ENCODE peak calls at places on chromosomes 6 and 20, in seven cellular contexts. One of them, this sample, is unnamed.

GRCh38 chr6:137775192-137775591 is 91.9 kb upstream of the TNFAIP3 start:
- DNase-seq in breast epithelium: no peak
- DNase-seq in sigmoid colon: no peak
- DNase-seq in OCI-LY7: no peak
- DNase-seq in heart right ventricle: no peak
- DNase-seq in lower lobe of right lung: no peak
- DNase-seq in endodermal cell: no peak
- DNase-seq in this sample: no peak

GRCh38 chr6:166834049-166834448 is 122.3 kb downstream of the RNASET2 start:
- DNase-seq in OCI-LY7: no peak
- DNase-seq in heart right ventricle: no peak
- DNase-seq in lower lobe of right lung: no peak
- DNase-seq in breast epithelium: no peak
- DNase-seq in sigmoid colon: no peak
- DNase-seq in endodermal cell: no peak
- DNase-seq in this sample: no peak

GRCh38 chr6:83861077-83861476 is 1.6 kb downstream of the CYB5R4 start:
- DNase-seq in heart right ventricle: no peak
- DNase-seq in lower lobe of right lung: no peak
- DNase-seq in sigmoid colon: no peak
- DNase-seq in OCI-LY7: no peak
- DNase-seq in breast epithelium: no peak
- DNase-seq in endodermal cell: no peak
- DNase-seq in this sample: no peak

GRCh38 chr6:39339111-39339510 is 16.6 kb upstream of the KCNK16 start:
- DNase-seq in lower lobe of right lung: no peak
- DNase-seq in endodermal cell: no peak
- DNase-seq in OCI-LY7: no peak
- DNase-seq in sigmoid colon: no peak
- DNase-seq in heart right ventricle: no peak
- DNase-seq in breast epithelium: no peak
- DNase-seq in this sample: no peak

GRCh38 chr6:168301648-168302398 is 17.8 kb downstream of the DACT2 start:
- DNase-seq in lower lobe of right lung: no peak
- DNase-seq in heart right ventricle: no peak
- DNase-seq in OCI-LY7: no peak
- DNase-seq in endodermal cell: peak; percentile 89
- DNase-seq in breast epithelium: no peak
- DNase-seq in sigmoid colon: no peak
- DNase-seq in this sample: peak; percentile 49

GRCh38 chr6:126891158-126891557 is 227.3 kb upstream of the RSPO3 start:
- DNase-seq in heart right ventricle: no peak
- DNase-seq in lower lobe of right lung: no peak
- DNase-seq in sigmoid colon: no peak
- DNase-seq in endodermal cell: no peak
- DNase-seq in breast epithelium: no peak
- DNase-seq in OCI-LY7: no peak
- DNase-seq in this sample: no peak

GRCh38 chr6:17703256-17703694 is 3.5 kb downstream of the NUP153 start:
- DNase-seq in lower lobe of right lung: no peak
- DNase-seq in breast epithelium: peak; percentile 29
- DNase-seq in OCI-LY7: peak; percentile 52
- DNase-seq in heart right ventricle: peak; percentile 10
- DNase-seq in sigmoid colon: no peak
- DNase-seq in endodermal cell: peak; percentile 25
- DNase-seq in this sample: peak; percentile 71

GRCh38 chr6:79215233-79215824 is 19.2 kb downstream of the HMGN3 start:
- DNase-seq in lower lobe of right lung: no peak
- DNase-seq in endodermal cell: no peak
- DNase-seq in breast epithelium: no peak
- DNase-seq in sigmoid colon: no peak
- DNase-seq in OCI-LY7: no peak
- DNase-seq in heart right ventricle: no peak
- DNase-seq in this sample: no peak

GRCh38 chr6:119172813-119173212 is 94.3 kb upstream of the FAM184A start:
- DNase-seq in breast epithelium: no peak
- DNase-seq in endodermal cell: no peak
- DNase-seq in heart right ventricle: no peak
- DNase-seq in OCI-LY7: no peak
- DNase-seq in lower lobe of right lung: no peak
- DNase-seq in sigmoid colon: no peak
- DNase-seq in this sample: no peak

GRCh38 chr6:31821301-31822037 is 6.1 kb upstream of the HSPA1B start:
- DNase-seq in heart right ventricle: peak; percentile 57
- DNase-seq in lower lobe of right lung: peak; percentile 86
- DNase-seq in endodermal cell: peak; percentile 83
- DNase-seq in OCI-LY7: peak; percentile 43
- DNase-seq in sigmoid colon: peak; percentile 89
- DNase-seq in breast epithelium: no peak
- DNase-seq in this sample: peak; percentile 84

GRCh38 chr20:59178983-59179595 is 15.5 kb downstream of the ZNF831 start:
- DNase-seq in OCI-LY7: no peak
- DNase-seq in endodermal cell: peak; percentile 41
- DNase-seq in heart right ventricle: peak; percentile 50
- DNase-seq in lower lobe of right lung: no peak
- DNase-seq in breast epithelium: no peak
- DNase-seq in sigmoid colon: no peak
- DNase-seq in this sample: no peak

GRCh38 chr6:39887692-39888450 is 46.4 kb downstream of the MOCS1 start:
- DNase-seq in endodermal cell: peak; percentile 73
- DNase-seq in OCI-LY7: no peak
- DNase-seq in breast epithelium: no peak
- DNase-seq in heart right ventricle: peak; percentile 83
- DNase-seq in sigmoid colon: peak; percentile 82
- DNase-seq in lower lobe of right lung: peak; percentile 73
- DNase-seq in this sample: peak; percentile 96

GRCh38 chr6:28264834-28265401 is 2.0 kb upstream of the ZSCAN26 start:
- DNase-seq in OCI-LY7: no peak
- DNase-seq in sigmoid colon: no peak
- DNase-seq in heart right ventricle: no peak
- DNase-seq in endodermal cell: no peak
- DNase-seq in breast epithelium: no peak
- DNase-seq in lower lobe of right lung: no peak
- DNase-seq in this sample: no peak

GRCh38 chr6:56463443-56463842 is 179.2 kb downstream of the DST start:
- DNase-seq in breast epithelium: no peak
- DNase-seq in heart right ventricle: no peak
- DNase-seq in OCI-LY7: no peak
- DNase-seq in sigmoid colon: no peak
- DNase-seq in endodermal cell: no peak
- DNase-seq in lower lobe of right lung: no peak
- DNase-seq in this sample: no peak

GRCh38 chr20:63371346-63371865 is 10.3 kb upstream of the CHRNA4 start:
- DNase-seq in lower lobe of right lung: no peak
- DNase-seq in heart right ventricle: no peak
- DNase-seq in OCI-LY7: no peak
- DNase-seq in breast epithelium: no peak
- DNase-seq in endodermal cell: no peak
- DNase-seq in sigmoid colon: no peak
- DNase-seq in this sample: no peak

GRCh38 chr6:134468633-134469032 is 150.7 kb upstream of the SGK1 start:
- DNase-seq in OCI-LY7: no peak
- DNase-seq in heart right ventricle: no peak
- DNase-seq in sigmoid colon: no peak
- DNase-seq in endodermal cell: no peak
- DNase-seq in lower lobe of right lung: no peak
- DNase-seq in breast epithelium: no peak
- DNase-seq in this sample: no peak
- H3K27ac ChIP-seq in OCI-LY7: no peak overlapping the region
- H3K27ac ChIP-seq in heart right ventricle: no peak overlapping the region
- H3K27ac ChIP-seq in sigmoid colon: no peak overlapping the region
- H3K27ac ChIP-seq in endodermal cell: no peak overlapping the region
- H3K27ac ChIP-seq in lower lobe of right lung: no peak overlapping the region
- H3K27ac ChIP-seq in breast epithelium: no peak overlapping the region
- H3K27ac ChIP-seq in this sample: no peak overlapping the region

GRCh38 chr6:33076406-33076934 is 680 bp downstream of the HLA-DPB1 start:
- DNase-seq in breast epithelium: no peak
- DNase-seq in lower lobe of right lung: no peak
- DNase-seq in heart right ventricle: no peak
- DNase-seq in sigmoid colon: no peak
- DNase-seq in endodermal cell: no peak
- DNase-seq in OCI-LY7: no peak
- DNase-seq in this sample: no peak
- H3K4me3 ChIP-seq in breast epithelium: peak overlapping the region; percentile 55
- H3K4me3 ChIP-seq in lower lobe of right lung: peak overlapping the region; percentile 68
- H3K4me3 ChIP-seq in heart right ventricle: peak overlapping the region; percentile 71
- H3K4me3 ChIP-seq in sigmoid colon: peak overlapping the region; percentile 19
- H3K4me3 ChIP-seq in endodermal cell: no peak overlapping the region
- H3K4me3 ChIP-seq in OCI-LY7: peak overlapping the region; percentile 80
- H3K4me3 ChIP-seq in this sample: peak overlapping the region; percentile 55

GRCh38 chr6:161554883-161555282 is 281.0 kb upstream of the AGPAT4 start:
- DNase-seq in endodermal cell: no peak
- DNase-seq in sigmoid colon: no peak
- DNase-seq in breast epithelium: no peak
- DNase-seq in OCI-LY7: no peak
- DNase-seq in lower lobe of right lung: no peak
- DNase-seq in heart right ventricle: no peak
- DNase-seq in this sample: no peak

GRCh38 chr6:161561938-161562337 is 288.1 kb upstream of the AGPAT4 start:
- DNase-seq in OCI-LY7: no peak
- DNase-seq in lower lobe of right lung: no peak
- DNase-seq in breast epithelium: no peak
- DNase-seq in endodermal cell: no peak
- DNase-seq in heart right ventricle: no peak
- DNase-seq in sigmoid colon: no peak
- DNase-seq in this sample: no peak

DNA sequence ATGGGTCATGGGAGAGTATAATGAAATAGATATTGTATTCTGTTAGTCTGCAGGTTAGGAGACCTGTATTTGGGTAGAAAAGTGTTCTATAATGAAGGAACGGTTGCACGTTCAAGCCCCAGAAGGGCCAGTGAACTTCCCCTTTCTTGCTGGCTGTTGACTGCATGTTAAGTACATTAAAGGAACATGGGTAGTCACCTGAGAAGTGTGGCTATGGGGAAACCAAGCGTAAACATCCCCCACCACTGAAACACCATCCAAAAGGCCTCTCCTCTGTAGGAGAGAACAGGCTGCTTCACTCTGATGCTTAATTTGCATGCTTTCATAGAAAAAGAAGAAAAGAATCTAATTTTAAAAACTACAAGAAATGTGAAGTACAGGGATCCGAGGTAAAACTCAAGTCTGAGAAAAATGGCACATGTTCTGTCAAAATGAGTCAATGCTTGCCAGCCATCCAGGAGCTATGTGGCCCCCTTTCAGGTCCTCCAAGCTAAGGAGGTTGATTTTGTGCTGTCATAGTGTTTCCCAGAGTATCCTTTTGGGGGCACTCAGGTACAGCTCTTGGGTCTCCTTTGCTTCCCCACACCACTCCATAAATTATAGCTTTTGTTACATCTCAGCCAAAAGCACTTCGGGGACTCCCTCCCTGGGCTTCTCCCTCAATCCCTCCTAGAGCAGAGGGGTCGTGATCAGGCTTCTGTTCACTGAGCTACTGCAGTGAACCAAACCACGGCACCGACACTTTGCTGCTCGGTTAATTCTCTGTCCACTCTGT is 283.7 kb upstream of the AGPAT4 start:
- DNase-seq in endodermal cell: peak; percentile 52
- DNase-seq in lower lobe of right lung: no peak
- DNase-seq in sigmoid colon: no peak
- DNase-seq in OCI-LY7: peak; percentile 2
- DNase-seq in heart right ventricle: no peak
- DNase-seq in breast epithelium: no peak
- DNase-seq in this sample: no peak
- TF ChIP-seq CTCF in endodermal cell: peak; percentile 59
- TF ChIP-seq CTCF in lower lobe of right lung: no peak
- TF ChIP-seq CTCF in sigmoid colon: no peak
- TF ChIP-seq CTCF in OCI-LY7: no peak
- TF ChIP-seq CTCF in heart right ventricle: no peak
- TF ChIP-seq CTCF in breast epithelium: no peak
- TF ChIP-seq CTCF in this sample: no peak

GRCh38 chr6:70130865-70131264 is 172.0 kb downstream of the COL9A1 start:
- DNase-seq in endodermal cell: no peak
- DNase-seq in OCI-LY7: no peak
- DNase-seq in lower lobe of right lung: no peak
- DNase-seq in sigmoid colon: no peak
- DNase-seq in heart right ventricle: no peak
- DNase-seq in breast epithelium: no peak
- DNase-seq in this sample: no peak
- H3K27ac ChIP-seq in endodermal cell: no peak overlapping the region
- H3K27ac ChIP-seq in OCI-LY7: no peak overlapping the region
- H3K27ac ChIP-seq in lower lobe of right lung: no peak overlapping the region
- H3K27ac ChIP-seq in sigmoid colon: no peak overlapping the region
- H3K27ac ChIP-seq in heart right ventricle: no peak overlapping the region
- H3K27ac ChIP-seq in breast epithelium: no peak overlapping the region
- H3K27ac ChIP-seq in this sample: no peak overlapping the region